ENCODE peak calls at places on chromosomes 11 and 22, in five cellular contexts. T is right lobe of liver, N is memory B cell, K is K562, F is lower lobe of right lung. Y is an unnamed sample.

GRCh38 chr11:70077411-70078094 is 564 bp upstream of the ANO1 start:
- ATAC-seq in F (no peak), N (no peak), K (no peak), T (peak), Y (no peak)

GRCh38 chr22:41203118-41203517 is 2.0 kb upstream of the L3MBTL2 start:
- ATAC-seq in F (no peak), K (no peak), T (no peak), N (no peak), Y (no peak)

GRCh38 chr11:92627615-92628201 is 341.7 kb upstream of the MTNR1B start:
- ATAC-seq in T (no peak), F (no peak), N (no peak), K (no peak), Y (no peak)

GRCh38 chr11:92967178-92967577 is 2.3 kb upstream of the MTNR1B start:
- ATAC-seq in F (no peak), N (no peak), K (no peak), T (no peak), Y (no peak)

GRCh38 chr11:14969922-14970323 is 2.2 kb downstream of the CALCA start:
- ATAC-seq in N (no peak), K (peak), T (peak), F (no peak), Y (peak)

GRCh38 chr11:128704517-128704916 is 10.6 kb downstream of the FLI1 start:
- ATAC-seq in T (no peak), F (no peak), K (no peak), N (peak), Y (no peak)

GRCh38 chr22:24402460-24403192 is 24.8 kb upstream of the ADORA2A start:
- ATAC-seq in T (peak), N (no peak), K (no peak), F (peak), Y (peak)

GRCh38 chr11:119101367-119101758 is 290 bp downstream of the DPAGT1 start:
- ATAC-seq in N (no peak), T (peak), K (peak), F (peak), Y (peak)

GRCh38 chr11:46475041-46475925 is 83.7 kb upstream of the CHRM4 start:
- ATAC-seq in F (no peak), T (no peak), N (no peak), K (no peak), Y (no peak)

GRCh38 chr11:62896049-62896448 is 15.4 kb downstream of the SLC3A2 start:
- ATAC-seq in K (no peak), T (no peak), F (peak), N (no peak), Y (peak)

GRCh38 chr11:4654635-4655335 is 11.0 kb downstream of the OR51E1 start:
- ATAC-seq in T (no peak), F (no peak), K (no peak), N (no peak), Y (no peak)

GRCh38 chr11:48141475-48142100 is 75.0 kb upstream of the OR4B1 start:
- ATAC-seq in N (peak), F (peak), K (peak), T (no peak), Y (no peak)

GRCh38 chr11:34784318-34784841 is 131.8 kb downstream of the APIP start:
- ATAC-seq in F (no peak), T (peak), K (peak), N (no peak), Y (peak)

GRCh38 chr11:131917634-131918384 is 547.4 kb downstream of the NTM start:
- ATAC-seq in F (no peak), T (no peak), K (no peak), N (no peak), Y (no peak)

GRCh38 chr11:108669711-108670110 is 4.8 kb downstream of the DDX10 start:
- ATAC-seq in T (no peak), N (no peak), F (no peak), K (no peak), Y (no peak)

GRCh38 chr11:19673924-19674390 is 38.7 kb upstream of the NAV2 start:
- ATAC-seq in T (peak), N (no peak), K (no peak), F (peak), Y (no peak)

GRCh38 chr11:128085276-128085675 is 502.1 kb downstream of the ETS1 start:
- ATAC-seq in K (no peak), F (no peak), T (no peak), N (no peak), Y (no peak)

GRCh38 chr11:95434489-95435057 is 203.6 kb upstream of the SESN3 start:
- ATAC-seq in T (no peak), F (no peak), N (no peak), K (no peak), Y (no peak)

GRCh38 chr22:36258750-36259619 is 6.1 kb downstream of the APOL1 start:
- ATAC-seq in F (peak), K (peak), T (peak), N (no peak), Y (no peak)

GRCh38 chr11:74283580-74284180 is 27.8 kb downstream of the P4HA3 start:
- ATAC-seq in T (no peak), K (no peak), F (no peak), N (no peak), Y (no peak)

GRCh38 chr11:19913236-19913892 is 200.7 kb downstream of the NAV2 start:
- ATAC-seq in F (no peak), K (no peak), T (peak), N (no peak), Y (no peak)

GRCh38 chr11:120735035-120735434 is 223.5 kb downstream of the GRIK4 start:
- ATAC-seq in N (no peak), K (no peak), T (no peak), F (no peak), Y (no peak)

GRCh38 chr11:73467505-73467904 is 91.3 kb downstream of the RELT start:
- ATAC-seq in N (no peak), F (no peak), K (no peak), T (peak), Y (no peak)

GRCh38 chr11:57427692-57428082 is 766 bp upstream of the SLC43A3 start:
- ATAC-seq in F (no peak), T (no peak), K (no peak), N (no peak), Y (no peak)

GRCh38 chr11:65182258-65183170 is 786 bp downstream of the CAPN1 start:
- ATAC-seq in K (peak), F (peak), N (no peak), T (peak), Y (peak)

GRCh38 chr11:67561971-67562560 is 21.5 kb upstream of the GSTP1 start:
- ATAC-seq in F (no peak), N (peak), K (no peak), T (no peak), Y (peak)

GRCh38 chr11:114259124-114259526 is 37.1 kb upstream of the NNMT start:
- ATAC-seq in K (no peak), T (peak), N (peak), F (no peak), Y (no peak)

GRCh38 chr11:933002-933820 is 7.5 kb downstream of the AP2A2 start:
- ATAC-seq in F (peak), N (no peak), T (no peak), K (no peak), Y (no peak)

GRCh38 chr11:78564889-78565467 is 9.7 kb downstream of the NARS2 start:
- ATAC-seq in N (no peak), F (no peak), K (peak), T (no peak), Y (no peak)